ENCODE peak calls at places on chromosomes 2 and 18, in seven cellular contexts. One of them, this sample, is unnamed.

GRCh38 chr18:21820035-21820810 is 79.6 kb downstream of the MIB1 start:
- DNase-seq in D721Med: peak
- DNase-seq in CD4-positive, alpha-beta T cell: no peak
- DNase-seq in MCF 10A: peak
- DNase-seq in RWPE1: peak
- DNase-seq in progenitor cell of endocrine pancreas: no peak
- DNase-seq in B cell: no peak
- DNase-seq in this sample: no peak

GRCh38 chr2:72425996-72426395 is 278.3 kb upstream of the CYP26B1 start:
- DNase-seq in RWPE1: no peak
- DNase-seq in B cell: no peak
- DNase-seq in CD4-positive, alpha-beta T cell: no peak
- DNase-seq in D721Med: no peak
- DNase-seq in MCF 10A: no peak
- DNase-seq in progenitor cell of endocrine pancreas: no peak
- DNase-seq in this sample: no peak

GRCh38 chr2:147910990-147911473 is 66.2 kb downstream of the ACVR2A start:
- DNase-seq in D721Med: no peak
- DNase-seq in CD4-positive, alpha-beta T cell: peak
- DNase-seq in B cell: no peak
- DNase-seq in MCF 10A: peak
- DNase-seq in progenitor cell of endocrine pancreas: no peak
- DNase-seq in RWPE1: peak
- DNase-seq in this sample: no peak

GRCh38 chr2:38498039-38498438 is 104.7 kb downstream of the HNRNPLL start:
- DNase-seq in RWPE1: no peak
- DNase-seq in CD4-positive, alpha-beta T cell: no peak
- DNase-seq in B cell: peak
- DNase-seq in progenitor cell of endocrine pancreas: no peak
- DNase-seq in MCF 10A: no peak
- DNase-seq in D721Med: no peak
- DNase-seq in this sample: peak

GRCh38 chr2:58539973-58540372 is 298.8 kb upstream of the FANCL start:
- DNase-seq in progenitor cell of endocrine pancreas: no peak
- DNase-seq in CD4-positive, alpha-beta T cell: no peak
- DNase-seq in B cell: no peak
- DNase-seq in MCF 10A: peak
- DNase-seq in D721Med: no peak
- DNase-seq in RWPE1: no peak
- DNase-seq in this sample: no peak

GRCh38 chr2:228458364-228458763 is 276.9 kb upstream of the SPHKAP start:
- DNase-seq in B cell: no peak
- DNase-seq in CD4-positive, alpha-beta T cell: no peak
- DNase-seq in D721Med: no peak
- DNase-seq in RWPE1: no peak
- DNase-seq in progenitor cell of endocrine pancreas: no peak
- DNase-seq in MCF 10A: no peak
- DNase-seq in this sample: no peak

GRCh38 chr2:45450633-45451032 is 160.4 kb downstream of the SRBD1 start:
- DNase-seq in progenitor cell of endocrine pancreas: no peak
- DNase-seq in RWPE1: no peak
- DNase-seq in B cell: no peak
- DNase-seq in CD4-positive, alpha-beta T cell: no peak
- DNase-seq in D721Med: no peak
- DNase-seq in MCF 10A: no peak
- DNase-seq in this sample: no peak

GRCh38 chr2:233413529-233414272 is 59.4 kb downstream of the DGKD start:
- DNase-seq in CD4-positive, alpha-beta T cell: peak
- DNase-seq in D721Med: no peak
- DNase-seq in B cell: no peak
- DNase-seq in progenitor cell of endocrine pancreas: no peak
- DNase-seq in RWPE1: peak
- DNase-seq in MCF 10A: peak
- DNase-seq in this sample: no peak

GRCh38 chr2:95068256-95068655 is 42.7 kb downstream of the MAL start:
- DNase-seq in RWPE1: no peak
- DNase-seq in MCF 10A: no peak
- DNase-seq in progenitor cell of endocrine pancreas: no peak
- DNase-seq in B cell: no peak
- DNase-seq in CD4-positive, alpha-beta T cell: no peak
- DNase-seq in D721Med: no peak
- DNase-seq in this sample: no peak

GRCh38 chr2:133240505-133241230 is 327.6 kb downstream of the NCKAP5 start:
- DNase-seq in CD4-positive, alpha-beta T cell: no peak
- DNase-seq in progenitor cell of endocrine pancreas: no peak
- DNase-seq in MCF 10A: no peak
- DNase-seq in D721Med: no peak
- DNase-seq in B cell: no peak
- DNase-seq in RWPE1: no peak
- DNase-seq in this sample: no peak

GRCh38 chr18:48952287-48953095 is 1.7 kb upstream of the SMAD7 start:
- DNase-seq in D721Med: no peak
- DNase-seq in MCF 10A: peak
- DNase-seq in B cell: peak
- DNase-seq in CD4-positive, alpha-beta T cell: no peak
- DNase-seq in progenitor cell of endocrine pancreas: peak
- DNase-seq in RWPE1: no peak
- DNase-seq in this sample: peak

GRCh38 chr18:32742620-32743019 is 30.2 kb downstream of the KLHL14 start:
- DNase-seq in MCF 10A: no peak
- DNase-seq in B cell: no peak
- DNase-seq in D721Med: no peak
- DNase-seq in progenitor cell of endocrine pancreas: no peak
- DNase-seq in RWPE1: no peak
- DNase-seq in CD4-positive, alpha-beta T cell: no peak
- DNase-seq in this sample: no peak

GRCh38 chr2:104790901-104791495 is 62.9 kb upstream of the POU3F3 start:
- DNase-seq in D721Med: no peak
- DNase-seq in RWPE1: no peak
- DNase-seq in progenitor cell of endocrine pancreas: no peak
- DNase-seq in MCF 10A: no peak
- DNase-seq in CD4-positive, alpha-beta T cell: no peak
- DNase-seq in B cell: no peak
- DNase-seq in this sample: no peak

GRCh38 chr2:23518481-23519333 is 133.7 kb downstream of the KLHL29 start:
- DNase-seq in RWPE1: no peak
- DNase-seq in B cell: no peak
- DNase-seq in progenitor cell of endocrine pancreas: no peak
- DNase-seq in D721Med: no peak
- DNase-seq in MCF 10A: no peak
- DNase-seq in CD4-positive, alpha-beta T cell: no peak
- DNase-seq in this sample: no peak

GRCh38 chr2:23521060-23521459 is 136.1 kb downstream of the KLHL29 start:
- DNase-seq in CD4-positive, alpha-beta T cell: no peak
- DNase-seq in B cell: no peak
- DNase-seq in MCF 10A: no peak
- DNase-seq in RWPE1: no peak
- DNase-seq in progenitor cell of endocrine pancreas: no peak
- DNase-seq in D721Med: no peak
- DNase-seq in this sample: no peak

GRCh38 chr2:23520256-23520655 is 135.3 kb downstream of the KLHL29 start:
- DNase-seq in D721Med: no peak
- DNase-seq in RWPE1: no peak
- DNase-seq in MCF 10A: no peak
- DNase-seq in B cell: no peak
- DNase-seq in CD4-positive, alpha-beta T cell: no peak
- DNase-seq in progenitor cell of endocrine pancreas: no peak
- DNase-seq in this sample: no peak

GRCh38 chr2:23516546-23517256 is 131.7 kb downstream of the KLHL29 start:
- DNase-seq in B cell: no peak
- DNase-seq in D721Med: no peak
- DNase-seq in progenitor cell of endocrine pancreas: no peak
- DNase-seq in MCF 10A: no peak
- DNase-seq in CD4-positive, alpha-beta T cell: no peak
- DNase-seq in RWPE1: no peak
- DNase-seq in this sample: no peak

GRCh38 chr2:23519334-23519651 is 134.3 kb downstream of the KLHL29 start:
- DNase-seq in D721Med: no peak
- DNase-seq in CD4-positive, alpha-beta T cell: no peak
- DNase-seq in RWPE1: no peak
- DNase-seq in MCF 10A: peak
- DNase-seq in B cell: no peak
- DNase-seq in progenitor cell of endocrine pancreas: no peak
- DNase-seq in this sample: no peak
- TF ChIP-seq CTCF in D721Med: no peak
- TF ChIP-seq CTCF in CD4-positive, alpha-beta T cell: no peak
- TF ChIP-seq CTCF in RWPE1: no peak
- TF ChIP-seq CTCF in MCF 10A: no peak
- TF ChIP-seq CTCF in B cell: no peak
- TF ChIP-seq CTCF in progenitor cell of endocrine pancreas: no peak
- TF ChIP-seq CTCF in this sample: no peak

GRCh38 chr18:63765837-63766236 is 9.4 kb upstream of the SERPINB7 start:
- DNase-seq in RWPE1: no peak
- DNase-seq in progenitor cell of endocrine pancreas: no peak
- DNase-seq in D721Med: no peak
- DNase-seq in CD4-positive, alpha-beta T cell: no peak
- DNase-seq in MCF 10A: no peak
- DNase-seq in B cell: no peak
- DNase-seq in this sample: no peak
- TF ChIP-seq CTCF in RWPE1: no peak
- TF ChIP-seq CTCF in progenitor cell of endocrine pancreas: no peak
- TF ChIP-seq CTCF in D721Med: no peak
- TF ChIP-seq CTCF in CD4-positive, alpha-beta T cell: no peak
- TF ChIP-seq CTCF in MCF 10A: no peak
- TF ChIP-seq CTCF in B cell: no peak
- TF ChIP-seq CTCF in this sample: no peak

GRCh38 chr2:130357864-130358263 is 2.0 kb downstream of the PTPN18 start:
- DNase-seq in B cell: no peak
- DNase-seq in MCF 10A: no peak
- DNase-seq in CD4-positive, alpha-beta T cell: no peak
- DNase-seq in D721Med: no peak
- DNase-seq in RWPE1: no peak
- DNase-seq in progenitor cell of endocrine pancreas: no peak
- DNase-seq in this sample: no peak
- TF ChIP-seq CTCF in B cell: no peak
- TF ChIP-seq CTCF in MCF 10A: no peak
- TF ChIP-seq CTCF in CD4-positive, alpha-beta T cell: no peak
- TF ChIP-seq CTCF in D721Med: no peak
- TF ChIP-seq CTCF in RWPE1: no peak
- TF ChIP-seq CTCF in progenitor cell of endocrine pancreas: no peak
- TF ChIP-seq CTCF in this sample: no peak

GRCh38 chr18:50509012-50509411 is 50.9 kb upstream of the MAPK4 start:
- DNase-seq in D721Med: no peak
- DNase-seq in progenitor cell of endocrine pancreas: no peak
- DNase-seq in MCF 10A: no peak
- DNase-seq in B cell: no peak
- DNase-seq in RWPE1: no peak
- DNase-seq in CD4-positive, alpha-beta T cell: no peak
- DNase-seq in this sample: no peak

GRCh38 chr18:50508228-50508627 is 51.7 kb upstream of the MAPK4 start:
- DNase-seq in RWPE1: no peak
- DNase-seq in progenitor cell of endocrine pancreas: no peak
- DNase-seq in MCF 10A: no peak
- DNase-seq in D721Med: no peak
- DNase-seq in B cell: no peak
- DNase-seq in CD4-positive, alpha-beta T cell: no peak
- DNase-seq in this sample: no peak

GRCh38 chr18:50506362-50506761 is 53.5 kb upstream of the MAPK4 start:
- DNase-seq in MCF 10A: no peak
- DNase-seq in progenitor cell of endocrine pancreas: no peak
- DNase-seq in D721Med: no peak
- DNase-seq in CD4-positive, alpha-beta T cell: no peak
- DNase-seq in B cell: no peak
- DNase-seq in RWPE1: no peak
- DNase-seq in this sample: no peak

GRCh38 chr18:50507120-50507590 is 52.7 kb upstream of the MAPK4 start:
- DNase-seq in RWPE1: peak
- DNase-seq in B cell: no peak
- DNase-seq in CD4-positive, alpha-beta T cell: no peak
- DNase-seq in MCF 10A: peak
- DNase-seq in D721Med: no peak
- DNase-seq in progenitor cell of endocrine pancreas: peak
- DNase-seq in this sample: peak
- TF ChIP-seq CTCF in RWPE1: peak
- TF ChIP-seq CTCF in B cell: no peak
- TF ChIP-seq CTCF in CD4-positive, alpha-beta T cell: no peak
- TF ChIP-seq CTCF in MCF 10A: peak
- TF ChIP-seq CTCF in D721Med: peak
- TF ChIP-seq CTCF in progenitor cell of endocrine pancreas: peak
- TF ChIP-seq CTCF in this sample: peak

GRCh38 chr2:173989160-173989885 is 24.1 kb upstream of the SP3 start:
- DNase-seq in CD4-positive, alpha-beta T cell: no peak
- DNase-seq in D721Med: no peak
- DNase-seq in progenitor cell of endocrine pancreas: no peak
- DNase-seq in RWPE1: no peak
- DNase-seq in B cell: no peak
- DNase-seq in MCF 10A: no peak
- DNase-seq in this sample: no peak
- TF ChIP-seq CTCF in CD4-positive, alpha-beta T cell: no peak
- TF ChIP-seq CTCF in D721Med: no peak
- TF ChIP-seq CTCF in progenitor cell of endocrine pancreas: no peak
- TF ChIP-seq CTCF in RWPE1: no peak
- TF ChIP-seq CTCF in B cell: no peak
- TF ChIP-seq CTCF in MCF 10A: no peak
- TF ChIP-seq CTCF in this sample: no peak